ENCODE peak calls at places on chromosomes 12 and 14, in six cellular contexts. E, D, Q, W, Y and P are unnamed samples.

GRCh38 chr12:52074006-52074405 is 4.2 kb downstream of the ATG101 start:
- DNase-seq in E (no peak), D (peak; percentile 54), Y (no peak), W (peak; percentile 40), Q (peak; percentile 78), P (peak; percentile 49)

GRCh38 chr12:52181757-52182156 is 10.1 kb downstream of the KRT80 start:
- DNase-seq in Y (no peak), Q (peak; percentile 66), W (no peak), D (peak; percentile 71), E (peak; percentile 73), P (peak; percentile 57)

GRCh38 chr12:132921685-132922084 is 34.3 kb upstream of the CHFR start:
- DNase-seq in W (no peak), Y (no peak), E (no peak), Q (no peak), D (no peak), P (no peak)

GRCh38 chr14:22388669-22389625 is 200.1 kb downstream of the DAD1 start:
- DNase-seq in D (peak; percentile 36), Q (peak; percentile 45), E (no peak), W (no peak), Y (no peak), P (peak; percentile 16)

GRCh38 chr12:74624206-74624605 is 86.6 kb downstream of the ATXN7L3B start:
- DNase-seq in Y (no peak), E (no peak), D (no peak), W (no peak), Q (no peak), P (no peak)

GRCh38 chr12:75750950-75751349 is 239.5 kb upstream of the KRR1 start:
- DNase-seq in W (no peak), Y (no peak), E (no peak), D (peak; percentile 51), Q (peak; percentile 71), P (peak; percentile 75)

GRCh38 chr14:89243765-89244164 is 173.3 kb downstream of the FOXN3 start:
- DNase-seq in Q (no peak), D (no peak), Y (no peak), E (peak; percentile 25), W (no peak), P (no peak)

GRCh38 chr12:90945070-90945649 is 9.8 kb downstream of the CCER1 start:
- DNase-seq in Q (peak; percentile 61), D (no peak), E (peak; percentile 25), W (no peak), Y (no peak), P (peak; percentile 59)

GRCh38 chr12:119115296-119115905 is 63.3 kb upstream of the HSPB8 start:
- DNase-seq in W (no peak), D (no peak), E (peak; percentile 76), Y (no peak), Q (peak; percentile 62), P (peak; percentile 61)

GRCh38 chr12:132393991-132394949 is 64.9 kb upstream of the GALNT9 start:
- DNase-seq in E (no peak), Y (no peak), D (no peak), Q (peak; percentile 15), W (no peak), P (no peak)

GRCh38 chr12:39300799-39301198 is 142.1 kb downstream of the KIF21A start:
- DNase-seq in Y (no peak), D (peak; percentile 19), W (no peak), E (no peak), Q (peak; percentile 71), P (peak; percentile 52)

GRCh38 chr12:80056232-80056631 is 43.1 kb upstream of the OTOGL start:
- DNase-seq in D (no peak), Q (no peak), Y (no peak), E (no peak), W (no peak), P (peak; percentile 51)

GRCh38 chr12:18250313-18250916 is 10.9 kb upstream of the PIK3C2G start:
- DNase-seq in Q (peak; percentile 84), W (peak; percentile 52), E (peak; percentile 88), D (peak; percentile 51), Y (no peak), P (peak; percentile 85)

GRCh38 chr12:62933220-62933870 is 1.6 kb downstream of the PPM1H start:
- DNase-seq in Q (peak; percentile 5), W (no peak), Y (no peak), D (no peak), E (peak; percentile 57), P (no peak)

GRCh38 chr12:65857875-65858274 is 33.6 kb downstream of the HMGA2 start:
- DNase-seq in Q (no peak), E (no peak), Y (no peak), D (no peak), W (no peak), P (no peak)

GRCh38 chr12:51920046-51920445 is 12.7 kb downstream of the ACVRL1 start:
- DNase-seq in D (no peak), E (no peak), Y (no peak), Q (no peak), W (no peak), P (no peak)

GRCh38 chr12:79329933-79330332 is 360.8 kb downstream of the PAWR start:
- DNase-seq in W (no peak), E (no peak), Y (no peak), D (peak; percentile 24), Q (no peak), P (no peak)

GRCh38 chr12:115306380-115306779 is 622.4 kb upstream of the TBX3 start:
- DNase-seq in W (no peak), Y (no peak), Q (no peak), D (no peak), E (no peak), P (no peak)

GRCh38 chr12:5227722-5228274 is 184.1 kb downstream of the KCNA5 start:
- DNase-seq in W (no peak), Q (no peak), D (no peak), E (no peak), Y (no peak), P (no peak)

GRCh38 chr14:51996148-51996746 is 6.9 kb downstream of the RTRAF start:
- DNase-seq in W (no peak), Y (no peak), Q (peak; percentile 87), E (peak; percentile 32), D (no peak), P (peak; percentile 85)

GRCh38 chr14:61602733-61603077 is 92.6 kb upstream of the HIF1A start:
- DNase-seq in E (peak; percentile 48), Q (no peak), W (no peak), D (no peak), Y (no peak), P (peak; percentile 65)

GRCh38 chr12:3496964-3497363 is 6.0 kb downstream of the PRMT8 start:
- DNase-seq in Y (no peak), D (no peak), Q (no peak), E (peak; percentile 40), W (no peak), P (no peak)

GRCh38 chr12:3491938-3492867 is 1.2 kb downstream of the PRMT8 start:
- DNase-seq in Q (peak; percentile 55), E (peak; percentile 95), W (peak; percentile 2), D (peak; percentile 46), Y (peak; percentile 54), P (peak; percentile 61)

GRCh38 chr12:3492868-3493224 is 1.8 kb downstream of the PRMT8 start:
- DNase-seq in Q (no peak), D (no peak), E (no peak), Y (no peak), W (no peak), P (no peak)

GRCh38 chr12:3490848-3491382 is at the start of gene PRMT8:
- DNase-seq in D (peak; percentile 14), Y (no peak), E (peak; percentile 86), Q (peak; percentile 6), W (no peak), P (no peak)

DNA sequence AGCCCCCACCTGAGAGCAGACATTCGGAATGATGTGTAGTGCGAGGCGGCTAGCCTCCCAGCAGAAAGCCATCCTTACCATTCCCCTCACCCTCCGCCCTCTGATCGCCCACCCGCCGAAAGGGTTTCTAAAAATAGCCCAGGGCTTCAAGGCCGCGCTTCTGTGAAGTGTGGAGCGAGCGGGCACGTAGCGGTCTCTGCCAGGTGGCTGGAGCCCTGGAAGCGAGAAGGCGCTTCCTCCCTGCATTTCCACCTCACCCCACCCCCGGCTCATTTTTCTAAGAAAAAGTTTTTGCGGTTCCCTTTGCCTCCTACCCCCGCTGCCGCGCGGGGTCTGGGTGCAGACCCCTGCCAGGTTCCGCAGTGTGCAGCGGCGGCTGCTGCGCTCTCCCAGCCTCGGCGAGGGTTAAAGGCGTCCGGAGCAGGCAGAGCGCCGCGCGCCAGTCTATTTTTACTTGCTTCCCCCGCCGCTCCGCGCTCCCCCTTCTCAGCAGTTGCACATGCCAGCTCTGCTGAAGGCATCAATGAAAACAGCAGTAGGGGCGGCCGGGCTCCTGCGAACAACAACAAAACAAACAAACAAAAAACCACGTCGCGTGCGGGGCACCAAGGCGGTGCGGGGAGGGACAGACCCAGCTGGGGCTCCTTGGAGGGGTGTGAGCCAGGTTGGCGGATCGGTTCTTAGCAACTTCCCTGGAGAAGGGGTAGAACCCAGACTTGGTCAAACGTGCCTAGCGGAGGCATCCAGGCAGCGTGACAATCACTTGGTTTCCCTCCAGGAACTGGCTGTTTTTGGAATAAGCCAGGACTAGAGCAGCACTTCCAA is 2.4 kb downstream of the PRMT8 start:
- DNase-seq in W (no peak), E (peak; percentile 78), D (no peak), Y (no peak), Q (no peak), P (no peak)
- H3K4me3 ChIP-seq in W (no peak overlapping the region), E (peak overlapping the region; percentile 75), D (no peak overlapping the region), Y (no peak overlapping the region), Q (no peak overlapping the region), P (no peak overlapping the region)

DNA sequence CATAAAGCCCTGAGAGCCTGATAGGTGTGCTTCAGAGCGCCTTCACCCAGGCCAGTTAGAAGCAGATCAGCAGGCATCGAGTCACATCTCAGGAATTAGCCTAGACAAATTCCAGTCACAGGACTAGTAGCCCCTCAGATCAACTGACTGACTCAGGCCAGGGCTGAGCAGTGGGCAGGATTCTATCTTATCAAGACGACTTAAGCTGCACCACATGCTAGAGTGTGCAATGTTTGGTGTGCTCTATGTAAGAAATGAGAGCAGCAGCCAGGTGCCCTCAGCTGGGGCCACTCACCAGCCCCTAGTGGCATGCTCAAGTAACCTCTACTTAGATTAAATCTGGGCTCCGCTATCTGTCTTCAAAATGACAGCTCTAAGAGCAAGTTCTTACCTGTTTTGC is 19.7 kb upstream of the NGB start:
- DNase-seq in Q (no peak), Y (no peak), E (no peak), W (no peak), D (no peak), P (no peak)
- TF ChIP-seq CTCF in Q (no peak), Y (no peak), E (peak; percentile 33), W (peak; percentile 5), D (no peak), P (no peak)

DNA sequence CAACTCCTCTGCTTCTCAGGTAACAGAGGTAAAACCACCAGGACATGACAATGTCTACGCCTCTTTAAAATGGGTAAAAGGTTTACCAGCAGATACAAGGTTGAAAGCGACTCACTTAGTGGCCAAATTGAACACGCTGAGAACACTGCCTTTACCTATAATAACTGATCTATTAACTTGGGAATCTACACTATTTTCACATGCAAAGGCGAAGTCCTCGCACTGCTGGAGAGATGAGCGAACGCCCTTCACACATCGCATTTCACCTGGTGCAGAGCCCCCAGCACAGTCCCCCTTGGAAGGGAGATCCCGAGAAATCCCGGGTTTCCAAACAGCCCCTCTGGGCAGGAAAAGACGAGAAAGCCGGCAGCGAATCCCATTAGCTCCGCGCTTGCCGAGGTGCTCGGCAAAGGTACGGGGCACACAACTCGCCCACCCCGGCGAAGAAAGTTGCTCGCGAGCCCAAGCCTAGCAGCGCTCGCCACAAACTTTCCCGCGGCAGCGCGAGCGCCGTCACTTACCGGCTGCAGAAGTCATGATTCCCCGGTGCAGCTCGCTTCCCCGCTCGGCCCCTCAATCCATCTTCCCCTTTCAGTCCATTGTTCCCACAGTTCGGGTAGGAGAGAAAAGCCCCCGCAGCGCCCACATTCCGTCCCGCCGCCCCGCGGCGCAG is 427 bp downstream of the FGD6 start:
- DNase-seq in E (no peak), Y (no peak), W (no peak), Q (peak; percentile 33), D (no peak), P (no peak)
- H3K4me3 ChIP-seq in E (peak overlapping the region; percentile 71), Y (peak overlapping the region; percentile 73), W (peak overlapping the region; percentile 84), Q (peak overlapping the region; percentile 88), D (peak overlapping the region; percentile 89), P (peak overlapping the region; percentile 90)

GRCh38 chr12:30823140-30823669 is 68.5 kb upstream of the CAPRIN2 start:
- DNase-seq in E (peak; percentile 59), Y (no peak), D (no peak), W (no peak), Q (peak; percentile 32), P (no peak)
- TF ChIP-seq CTCF in E (peak; percentile 16), Y (no peak), D (peak; percentile 21), W (no peak), Q (peak; percentile 34), P (peak; percentile 17)